ENCODE peak calls at places on chromosome 7, in six cellular contexts. G is tibial artery, C is neuronal stem cell, F is PC-9, Q is fibroblast of lung, Z is body of pancreas. R is an unnamed sample.
A peak's percentile ranks its signal among the peaks of the same experiment; 100 is the strongest.

GRCh38 chr7:74290590-74290950 is 1.4 kb downstream of the CLIP2 start:
- DNase-seq in G (no peak), C (no peak), F (no peak), Q (no peak), Z (peak; percentile 29), R (no peak)

GRCh38 chr7:98163704-98164478 is 47.3 kb upstream of the BHLHA15 start:
- DNase-seq in G (no peak), C (no peak), F (peak; percentile 53), Q (peak; percentile 74), Z (peak; percentile 35), R (peak; percentile 39)

GRCh38 chr7:157394246-157395191 is 57.7 kb downstream of the DNAJB6 start:
- DNase-seq in G (no peak), C (no peak), F (no peak), Q (peak; percentile 33), Z (no peak), R (no peak)

GRCh38 chr7:6554848-6555247 is 3.6 kb upstream of the GRID2IP start:
- DNase-seq in G (no peak), C (no peak), F (no peak), Q (no peak), Z (no peak), R (no peak)

GRCh38 chr7:86149266-86149665 is 494.4 kb upstream of the GRM3 start:
- DNase-seq in G (no peak), C (no peak), F (no peak), Q (no peak), Z (no peak), R (no peak)

GRCh38 chr7:48454750-48455192 is 283.5 kb downstream of the ABCA13 start:
- DNase-seq in G (no peak), C (no peak), F (no peak), Q (no peak), Z (peak; percentile 7), R (no peak)

GRCh38 chr7:87797798-87798403 is 78.3 kb downstream of the SLC25A40 start:
- DNase-seq in G (no peak), C (peak; percentile 32), F (no peak), Q (peak; percentile 33), Z (no peak), R (no peak)

GRCh38 chr7:27774717-27775328 is 34.9 kb downstream of the TAX1BP1 start:
- DNase-seq in G (no peak), C (peak; percentile 5), F (no peak), Q (peak; percentile 19), Z (no peak), R (no peak)

GRCh38 chr7:54888067-54888735 is 129.2 kb upstream of the SEC61G start:
- DNase-seq in G (no peak), C (peak; percentile 8), F (no peak), Q (peak; percentile 13), Z (no peak), R (no peak)

GRCh38 chr7:80640841-80641240 is 2.4 kb downstream of the CD36 start:
- DNase-seq in G (no peak), C (no peak), F (peak; percentile 8), Q (peak; percentile 78), Z (no peak), R (no peak)

GRCh38 chr7:19060870-19061269 is 56.6 kb downstream of the TWIST1 start:
- DNase-seq in G (no peak), C (no peak), F (no peak), Q (peak; percentile 11), Z (no peak), R (peak; percentile 52)

GRCh38 chr7:44333971-44334733 is 8.8 kb upstream of the CAMK2B start:
- DNase-seq in G (no peak), C (no peak), F (no peak), Q (no peak), Z (no peak), R (no peak)

GRCh38 chr7:126700807-126701604 is 551.7 kb downstream of the GRM8 start:
- DNase-seq in G (no peak), C (peak; percentile 21), F (peak; percentile 83), Q (peak; percentile 97), Z (no peak), R (peak; percentile 94)

GRCh38 chr7:139055674-139056073 is 19.8 kb upstream of the ZC3HAV1L start:
- DNase-seq in G (no peak), C (no peak), F (no peak), Q (no peak), Z (no peak), R (no peak)
- H3K4me3 ChIP-seq in G (no peak overlapping the region), C (no peak overlapping the region), F (no peak overlapping the region), Q (no peak overlapping the region), Z (no peak overlapping the region), R (no peak overlapping the region)

GRCh38 chr7:1026721-1027151 is 17.6 kb upstream of the GPR146 start:
- DNase-seq in G (no peak), C (no peak), F (no peak), Q (no peak), Z (peak; percentile 41), R (no peak)
- H3K4me3 ChIP-seq in G (peak overlapping the region; percentile 88), C (no peak overlapping the region), F (no peak overlapping the region), Q (no peak overlapping the region), Z (no peak overlapping the region), R (peak overlapping the region; percentile 52)

GRCh38 chr7:106181658-106182265 is 69.7 kb upstream of the SYPL1 start:
- DNase-seq in G (no peak), C (no peak), F (no peak), Q (no peak), Z (no peak), R (no peak)
- H3K4me3 ChIP-seq in G (no peak overlapping the region), C (no peak overlapping the region), F (no peak overlapping the region), Q (no peak overlapping the region), Z (no peak overlapping the region), R (no peak overlapping the region)

DNA sequence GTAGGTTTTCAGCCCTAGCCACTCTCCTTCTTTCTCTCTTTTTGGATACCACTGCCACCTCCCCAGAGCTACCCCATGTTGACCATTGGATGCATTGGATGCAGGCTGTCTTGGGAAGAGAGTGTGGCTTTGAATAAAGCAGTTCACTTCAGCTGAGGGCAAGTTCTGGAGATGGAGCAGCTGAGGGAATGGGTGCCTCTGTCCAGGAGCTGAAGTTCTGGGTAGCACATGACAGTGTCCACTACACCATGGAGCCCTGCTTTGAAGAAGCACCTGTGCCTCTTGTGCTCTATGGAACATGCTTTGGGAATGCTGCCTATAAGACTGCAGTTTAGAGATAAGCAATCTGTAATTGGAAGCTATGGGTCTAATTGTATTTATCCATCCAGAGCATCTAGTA is 1028.7 kb downstream of the TYW1 start:
- DNase-seq in G (no peak), C (no peak), F (no peak), Q (no peak), Z (no peak), R (no peak)
- H3K4me3 ChIP-seq in G (no peak overlapping the region), C (no peak overlapping the region), F (no peak overlapping the region), Q (no peak overlapping the region), Z (no peak overlapping the region), R (no peak overlapping the region)

GRCh38 chr7:128908750-128909385 is 1.6 kb downstream of the KCP start:
- DNase-seq in G (peak; percentile 51), C (no peak), F (no peak), Q (no peak), Z (no peak), R (no peak)

GRCh38 chr7:128911441-128912031 is 1.0 kb upstream of the KCP start:
- DNase-seq in G (peak; percentile 60), C (no peak), F (no peak), Q (no peak), Z (no peak), R (no peak)

GRCh38 chr7:128912281-128912680 is 1.8 kb upstream of the KCP start:
- DNase-seq in G (peak; percentile 52), C (no peak), F (no peak), Q (no peak), Z (no peak), R (no peak)

GRCh38 chr7:128909605-128910568 is 622 bp downstream of the KCP start:
- DNase-seq in G (peak; percentile 62), C (no peak), F (no peak), Q (peak; percentile 42), Z (peak; percentile 39), R (no peak)

GRCh38 chr7:128910569-128910945 is at the start of gene KCP:
- DNase-seq in G (peak; percentile 59), C (no peak), F (no peak), Q (no peak), Z (no peak), R (no peak)
- H3K4me3 ChIP-seq in G (peak within 1 kb of the TSS; percentile 27), C (peak within 1 kb of the TSS; percentile 72), F (no peak within 1 kb of the TSS), Q (peak within 1 kb of the TSS; percentile 26), Z (no peak within 1 kb of the TSS), R (peak within 1 kb of the TSS; percentile 48)

DNA sequence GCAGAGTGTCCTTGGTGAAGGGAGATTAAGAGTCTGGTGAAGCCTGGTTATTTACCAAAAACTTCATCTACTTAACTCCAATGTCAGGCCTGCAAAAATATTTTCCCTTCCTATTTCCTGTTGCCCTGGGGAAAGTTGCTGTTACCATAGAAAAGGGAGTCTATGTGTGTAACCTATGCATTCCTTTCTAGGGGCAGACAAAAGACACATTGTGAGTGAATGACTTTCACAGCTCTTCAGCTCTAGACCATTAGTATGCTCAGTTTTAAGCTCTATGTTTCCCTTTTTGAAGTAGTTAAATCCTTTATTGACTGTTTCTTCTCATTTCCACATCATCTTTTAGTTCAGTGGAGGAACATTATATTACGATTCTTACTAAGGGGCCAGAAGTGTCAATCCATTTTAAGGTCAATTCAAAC is 45.6 kb upstream of the SGCE start:
- DNase-seq in G (no peak), C (peak; percentile 50), F (peak; percentile 36), Q (peak; percentile 84), Z (no peak), R (peak; percentile 95)
- H3K4me3 ChIP-seq in G (no peak overlapping the region), C (no peak overlapping the region), F (no peak overlapping the region), Q (no peak overlapping the region), Z (no peak overlapping the region), R (no peak overlapping the region)

GRCh38 chr7:78780560-78780959 is 672.9 kb downstream of the MAGI2 start:
- DNase-seq in G (no peak), C (no peak), F (no peak), Q (no peak), Z (no peak), R (no peak)
- H3K4me3 ChIP-seq in G (no peak overlapping the region), C (no peak overlapping the region), F (no peak overlapping the region), Q (no peak overlapping the region), Z (no peak overlapping the region), R (no peak overlapping the region)